ENCODE peak calls at places on chromosomes 16 and 17, in four cellular contexts. One of them, this sample, is unnamed.

GRCh38 chr16:12323007-12323699 is 346.6 kb downstream of the SNX29 start:
- DNase-seq in Panc1: no peak
- DNase-seq in HCT116: no peak
- DNase-seq in K562: no peak
- DNase-seq in this sample: no peak

GRCh38 chr17:79741401-79741750 is 10.6 kb downstream of the ENPP7 start:
- DNase-seq in Panc1: no peak
- DNase-seq in HCT116: no peak
- DNase-seq in K562: no peak
- DNase-seq in this sample: no peak

GRCh38 chr16:50593410-50594139 is 45.4 kb downstream of the NKD1 start:
- DNase-seq in K562: peak
- DNase-seq in Panc1: no peak
- DNase-seq in HCT116: no peak
- DNase-seq in this sample: no peak

GRCh38 chr17:6070280-6070894 is at the start of gene WSCD1:
- DNase-seq in K562: no peak
- DNase-seq in HCT116: no peak
- DNase-seq in Panc1: no peak
- DNase-seq in this sample: no peak

GRCh38 chr17:62627219-62627903 is at the start of gene MRC2:
- DNase-seq in HCT116: peak
- DNase-seq in Panc1: no peak
- DNase-seq in K562: peak
- DNase-seq in this sample: no peak

GRCh38 chr16:84687715-84688114 is 12.1 kb upstream of the USP10 start:
- DNase-seq in HCT116: no peak
- DNase-seq in K562: no peak
- DNase-seq in Panc1: no peak
- DNase-seq in this sample: no peak

GRCh38 chr17:46072998-46073397 is 73.9 kb downstream of the STH start:
- DNase-seq in K562: no peak
- DNase-seq in Panc1: no peak
- DNase-seq in HCT116: no peak
- DNase-seq in this sample: peak

GRCh38 chr17:17675925-17676534 is 5.2 kb upstream of the RAI1 start:
- DNase-seq in Panc1: no peak
- DNase-seq in HCT116: peak
- DNase-seq in K562: no peak
- DNase-seq in this sample: no peak

GRCh38 chr16:29811896-29812665 is at the start of gene PRRT2:
- DNase-seq in Panc1: no peak
- DNase-seq in HCT116: no peak
- DNase-seq in K562: peak
- DNase-seq in this sample: no peak

GRCh38 chr17:29050176-29050575 is 7.2 kb downstream of the PIPOX start:
- DNase-seq in Panc1: no peak
- DNase-seq in HCT116: no peak
- DNase-seq in K562: no peak
- DNase-seq in this sample: no peak

GRCh38 chr17:29049541-29050150 is 6.7 kb downstream of the PIPOX start:
- DNase-seq in K562: no peak
- DNase-seq in Panc1: no peak
- DNase-seq in HCT116: no peak
- DNase-seq in this sample: no peak

GRCh38 chr17:29046440-29046839 is 3.5 kb downstream of the PIPOX start:
- DNase-seq in K562: no peak
- DNase-seq in HCT116: no peak
- DNase-seq in Panc1: no peak
- DNase-seq in this sample: no peak

GRCh38 chr17:29051194-29051593 is 8.3 kb downstream of the PIPOX start:
- DNase-seq in Panc1: no peak
- DNase-seq in HCT116: no peak
- DNase-seq in K562: no peak
- DNase-seq in this sample: no peak

DNA sequence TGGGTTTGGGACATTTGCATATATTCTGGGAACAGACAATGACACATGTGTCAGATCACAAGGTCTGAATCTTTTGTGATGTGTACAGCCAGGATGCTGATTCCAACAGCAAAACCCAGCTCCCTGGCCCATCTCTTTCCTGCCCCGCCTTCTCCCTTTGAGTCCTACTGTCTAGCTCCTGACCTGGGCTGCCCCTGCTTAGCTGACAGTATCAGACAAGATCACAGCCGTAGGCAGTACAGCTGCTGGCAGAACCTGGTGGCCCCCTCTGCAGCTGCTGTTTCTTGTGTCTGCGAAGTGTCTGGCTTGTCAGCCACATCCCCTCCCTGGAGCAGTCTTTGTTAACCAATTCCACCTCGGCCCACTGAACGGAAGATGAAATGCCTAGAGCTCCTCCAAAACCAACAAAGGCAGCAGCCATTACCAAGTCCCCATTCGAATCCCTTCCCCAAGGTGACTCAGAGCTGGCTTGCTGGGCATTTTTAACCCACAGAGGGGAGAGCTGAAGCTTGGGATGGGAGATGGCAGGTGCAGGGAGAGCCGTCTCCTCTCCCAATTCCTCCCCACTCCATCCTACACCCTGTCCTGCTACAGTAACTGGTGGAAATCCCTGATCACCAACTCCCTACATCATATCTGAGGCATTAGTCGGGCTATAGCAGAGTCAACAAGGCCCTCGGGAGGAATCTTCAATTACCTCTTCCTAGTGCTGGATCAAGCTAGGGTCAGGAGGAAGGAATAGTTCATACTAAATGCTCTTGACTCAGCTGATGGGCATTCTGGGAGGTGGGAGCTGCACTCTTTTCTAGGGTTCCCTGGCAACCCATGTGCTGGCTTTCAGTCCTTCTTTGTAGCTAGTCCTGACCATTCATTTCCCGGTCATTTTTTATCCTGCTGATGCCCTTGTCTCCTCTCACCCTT is 5.8 kb downstream of the PIPOX start:
- DNase-seq in K562: no peak
- DNase-seq in Panc1: no peak
- DNase-seq in HCT116: no peak
- DNase-seq in this sample: no peak
- TF ChIP-seq TCF7L2 in K562: no peak
- TF ChIP-seq TCF7L2 in Panc1: no peak
- TF ChIP-seq TCF7L2 in HCT116: no peak
- TF ChIP-seq TCF7L2 in this sample: no peak

DNA sequence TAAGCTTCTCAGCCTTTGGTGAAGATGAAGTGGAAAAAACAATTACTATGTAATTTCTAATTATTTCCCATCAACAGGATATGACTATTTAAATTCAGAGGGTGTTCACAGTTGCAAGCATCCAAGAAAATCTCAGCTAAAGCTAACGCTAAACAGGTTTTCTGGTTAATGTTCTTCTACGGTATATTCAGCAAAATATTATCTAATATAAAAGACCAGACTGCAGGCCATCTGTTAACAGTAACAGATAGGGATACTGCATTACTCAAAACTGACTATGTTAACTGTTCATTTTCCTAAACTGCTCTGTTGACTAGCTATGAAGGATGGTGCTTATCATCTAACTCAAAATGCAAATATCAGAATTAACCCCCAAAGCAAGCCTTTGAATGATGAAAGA is 32.8 kb downstream of the GLG1 start:
- DNase-seq in HCT116: no peak
- DNase-seq in Panc1: no peak
- DNase-seq in K562: no peak
- DNase-seq in this sample: no peak
- TF ChIP-seq TCF7L2 in HCT116: no peak
- TF ChIP-seq TCF7L2 in Panc1: no peak
- TF ChIP-seq TCF7L2 in K562: no peak
- TF ChIP-seq TCF7L2 in this sample: no peak

DNA sequence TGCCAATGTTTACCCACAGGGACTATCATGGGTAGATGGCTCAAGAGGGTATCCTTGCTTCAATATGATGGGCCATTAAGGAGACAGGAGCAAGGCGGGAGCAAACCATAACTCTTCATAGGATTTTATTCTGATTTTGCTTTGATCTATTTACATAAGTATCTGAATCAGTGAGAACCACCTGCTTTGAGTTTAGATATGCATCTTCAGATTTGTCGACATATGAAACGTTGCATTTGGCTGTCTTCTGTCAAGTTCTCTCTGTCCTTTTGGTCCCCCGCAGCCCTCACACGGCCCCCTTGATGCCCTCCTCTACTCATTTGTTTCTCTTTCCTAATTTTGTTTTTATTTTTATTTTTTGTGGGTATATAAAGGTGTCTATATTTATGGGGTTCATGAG is 16.2 kb downstream of the WWOX start:
- DNase-seq in HCT116: no peak
- DNase-seq in K562: no peak
- DNase-seq in Panc1: no peak
- DNase-seq in this sample: no peak
- TF ChIP-seq TCF7L2 in HCT116: no peak
- TF ChIP-seq TCF7L2 in K562: no peak
- TF ChIP-seq TCF7L2 in Panc1: no peak
- TF ChIP-seq TCF7L2 in this sample: no peak

DNA sequence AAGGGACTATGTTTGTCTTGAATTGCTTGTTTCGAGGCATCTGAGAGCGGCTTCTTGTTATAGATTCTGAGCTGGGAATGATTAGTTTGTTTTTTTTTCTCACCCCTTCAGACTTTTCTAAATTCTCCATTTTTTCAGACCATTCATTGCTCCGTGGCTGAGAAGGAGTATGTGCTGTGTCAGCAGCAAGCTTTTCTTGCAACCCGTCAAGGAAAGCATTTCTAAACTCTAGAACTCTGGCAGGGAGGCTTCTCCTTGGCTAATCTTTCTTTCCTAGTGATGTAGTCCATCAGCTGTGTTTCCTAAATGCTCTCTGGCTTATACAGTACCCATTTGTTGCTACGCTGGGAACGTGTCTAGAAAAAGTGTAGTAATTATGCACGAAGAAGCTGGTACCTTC is 133.5 kb downstream of the FTO start:
- DNase-seq in HCT116: no peak
- DNase-seq in K562: no peak
- DNase-seq in Panc1: no peak
- DNase-seq in this sample: no peak
- TF ChIP-seq TCF7L2 in HCT116: no peak
- TF ChIP-seq TCF7L2 in K562: no peak
- TF ChIP-seq TCF7L2 in Panc1: no peak
- TF ChIP-seq TCF7L2 in this sample: no peak

GRCh38 chr16:65120811-65121721 is 797 bp downstream of the CDH11 start:
- DNase-seq in K562: no peak
- DNase-seq in HCT116: no peak
- DNase-seq in Panc1: no peak
- DNase-seq in this sample: no peak
- TF ChIP-seq TCF7L2 in K562: no peak
- TF ChIP-seq TCF7L2 in HCT116: no peak
- TF ChIP-seq TCF7L2 in Panc1: no peak
- TF ChIP-seq TCF7L2 in this sample: no peak

GRCh38 chr16:606656-607307 is 16.9 kb downstream of the RAB40C start:
- DNase-seq in Panc1: no peak
- DNase-seq in HCT116: no peak
- DNase-seq in K562: no peak
- DNase-seq in this sample: no peak

GRCh38 chr16:610513-611381 is 20.0 kb upstream of the WFIKKN1 start:
- DNase-seq in Panc1: no peak
- DNase-seq in HCT116: no peak
- DNase-seq in K562: no peak
- DNase-seq in this sample: peak

GRCh38 chr16:609316-609715 is 19.4 kb downstream of the RAB40C start:
- DNase-seq in K562: no peak
- DNase-seq in Panc1: no peak
- DNase-seq in HCT116: no peak
- DNase-seq in this sample: no peak

GRCh38 chr16:608019-608418 is 18.2 kb downstream of the RAB40C start:
- DNase-seq in Panc1: no peak
- DNase-seq in HCT116: no peak
- DNase-seq in K562: no peak
- DNase-seq in this sample: no peak

GRCh38 chr16:609984-610383 is 20.1 kb downstream of the RAB40C start:
- DNase-seq in Panc1: no peak
- DNase-seq in HCT116: no peak
- DNase-seq in K562: no peak
- DNase-seq in this sample: no peak
- TF ChIP-seq TCF7L2 in Panc1: no peak
- TF ChIP-seq TCF7L2 in HCT116: no peak
- TF ChIP-seq TCF7L2 in K562: no peak
- TF ChIP-seq TCF7L2 in this sample: no peak

DNA sequence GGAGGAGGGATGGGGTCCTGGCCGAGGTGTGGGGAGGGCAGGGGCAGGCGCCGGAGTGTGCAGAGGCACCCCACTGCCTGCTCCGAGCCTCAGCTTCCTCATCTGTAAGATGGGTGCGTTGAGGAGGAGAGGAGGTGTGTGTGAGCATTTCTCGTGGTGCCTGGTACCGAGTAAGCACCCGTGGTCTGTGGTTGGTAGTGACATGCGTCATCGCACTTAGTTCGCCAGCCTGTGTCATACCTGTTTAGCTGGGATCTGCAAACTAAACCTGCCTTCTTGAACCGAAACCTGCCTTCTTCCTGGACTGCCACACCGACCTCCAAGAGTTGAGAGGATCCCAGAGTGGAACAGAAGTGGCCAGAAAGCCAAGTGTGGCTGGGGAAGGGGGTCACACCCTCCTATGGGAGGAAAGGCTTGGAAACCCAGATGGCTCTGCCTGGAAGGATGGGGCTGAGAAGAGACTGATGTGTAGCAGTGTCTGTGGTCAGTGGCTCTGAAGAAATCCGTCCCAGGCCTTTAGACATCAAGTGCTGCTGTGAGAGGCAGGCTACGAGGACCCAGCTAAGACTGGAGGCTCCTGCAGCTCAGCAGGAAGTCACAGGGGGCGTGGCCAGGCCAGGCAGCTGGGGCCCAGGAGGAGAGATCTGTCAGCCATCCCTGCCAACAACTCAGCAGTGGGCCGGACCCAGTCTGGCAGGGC is 162.6 kb upstream of the PLCG2 start:
- DNase-seq in HCT116: no peak
- DNase-seq in K562: no peak
- DNase-seq in Panc1: no peak
- DNase-seq in this sample: no peak
- TF ChIP-seq TCF7L2 in HCT116: no peak
- TF ChIP-seq TCF7L2 in K562: no peak
- TF ChIP-seq TCF7L2 in Panc1: no peak
- TF ChIP-seq TCF7L2 in this sample: no peak

This sample was measured in HepG2.